ENCODE peak calls at places on chromosomes 16 and 17, in five cellular contexts. S, E, A, N and O are unnamed samples.
A peak's percentile ranks its signal among the peaks of the same experiment; 100 is the strongest.

GRCh38 chr17:42898147-42898807 is 2.3 kb upstream of the G6PC1 start:
- DNase-seq in A (no peak), S (no peak), E (no peak), N (no peak), O (no peak)

GRCh38 chr17:60618854-60619253 is 18.9 kb downstream of the PPM1D start:
- DNase-seq in N (no peak), E (no peak), S (no peak), A (no peak), O (no peak)

GRCh38 chr16:67163164-67163902 is 1.2 kb upstream of the HSF4 start:
- DNase-seq in S (peak; percentile 72), A (peak; percentile 56), N (peak; percentile 42), E (peak; percentile 49), O (peak; percentile 72)

GRCh38 chr17:5757306-5757907 is 173.1 kb upstream of the NLRP1 start:
- DNase-seq in A (no peak), N (no peak), S (no peak), E (no peak), O (peak; percentile 37)

GRCh38 chr17:81544281-81544974 is 7.7 kb downstream of the FAAP100 start:
- DNase-seq in A (no peak), E (no peak), S (no peak), N (no peak), O (no peak)

GRCh38 chr17:78226752-78227454 is 4.5 kb upstream of the TMEM235 start:
- DNase-seq in S (peak; percentile 12), E (no peak), A (no peak), N (no peak), O (no peak)

GRCh38 chr17:78958556-78959191 is 21.0 kb downstream of the LGALS3BP start:
- DNase-seq in N (peak; percentile 65), E (no peak), S (no peak), A (peak; percentile 27), O (no peak)

GRCh38 chr16:73615256-73615655 is 567.3 kb upstream of the ZFHX3 start:
- DNase-seq in S (no peak), A (no peak), E (no peak), N (no peak), O (no peak)

GRCh38 chr16:56341656-56342397 is 83.5 kb downstream of the AMFR start:
- DNase-seq in A (no peak), S (no peak), N (no peak), E (no peak), O (no peak)

GRCh38 chr17:58247511-58248363 is 9.4 kb downstream of the LPO start:
- DNase-seq in A (no peak), E (no peak), N (no peak), S (no peak), O (no peak)

GRCh38 chr16:84741351-84741791 is 41.6 kb downstream of the USP10 start:
- DNase-seq in S (no peak), A (peak; percentile 43), N (peak; percentile 72), E (no peak), O (no peak)

GRCh38 chr16:51919736-51920135 is 627.2 kb downstream of the TOX3 start:
- DNase-seq in A (no peak), N (peak; percentile 2), S (no peak), E (no peak), O (no peak)

GRCh38 chr16:82730901-82731300 is 104.1 kb downstream of the CDH13 start:
- DNase-seq in N (no peak), S (no peak), A (no peak), E (no peak), O (no peak)

GRCh38 chr16:65083181-65083845 is 38.5 kb downstream of the CDH11 start:
- DNase-seq in E (no peak), A (peak; percentile 36), N (no peak), S (no peak), O (no peak)